ENCODE peak calls at places on chromosome 1, in seven cellular contexts. N, Q, F, A, H, R and U are unnamed samples.

GRCh38 chr1:172340520-172340919 is 80.0 kb upstream of the C1orf105 start:
- DNase-seq in N (no peak), H (no peak), R (no peak), A (no peak), Q (no peak), F (no peak), U (no peak)

GRCh38 chr1:243926803-243927245 is 76.8 kb upstream of the AKT3 start:
- DNase-seq in N (no peak), F (no peak), R (no peak), Q (no peak), H (no peak), A (no peak), U (no peak)

GRCh38 chr1:155082301-155082940 is 3.8 kb downstream of the EFNA3 start:
- DNase-seq in F (no peak), N (no peak), Q (no peak), H (no peak), R (peak; percentile 60), A (no peak), U (no peak)

GRCh38 chr1:55057956-55058298 is 18.6 kb downstream of the PCSK9 start:
- DNase-seq in F (no peak), A (no peak), N (no peak), R (no peak), Q (no peak), H (no peak), U (no peak)

GRCh38 chr1:100543640-100544039 is 5.7 kb downstream of the GPR88 start:
- DNase-seq in F (no peak), N (peak; percentile 57), H (peak; percentile 40), A (no peak), R (peak; percentile 54), Q (no peak), U (no peak)

GRCh38 chr1:241531195-241532172 is 694 bp upstream of the KMO start:
- DNase-seq in Q (no peak), H (peak; percentile 71), A (peak; percentile 17), N (peak; percentile 60), R (no peak), F (peak; percentile 66), U (no peak)

GRCh38 chr1:156098782-156099181 is 15.7 kb upstream of the LMNA start:
- DNase-seq in A (no peak), Q (no peak), R (no peak), H (no peak), N (no peak), F (no peak), U (no peak)

GRCh38 chr1:17075470-17076255 is 21.8 kb upstream of the SDHB start:
- DNase-seq in H (peak; percentile 37), N (peak; percentile 61), R (peak; percentile 80), Q (peak; percentile 56), F (no peak), A (no peak), U (peak; percentile 44)

GRCh38 chr1:22841754-22842370 is 130.8 kb downstream of the LACTBL1 start:
- DNase-seq in N (no peak), H (no peak), R (no peak), F (no peak), A (no peak), Q (no peak), U (no peak)

GRCh38 chr1:53219711-53220110 is 723 bp downstream of the CZIB start:
- DNase-seq in R (no peak), Q (no peak), N (no peak), A (peak; percentile 42), H (no peak), F (no peak), U (no peak)

GRCh38 chr1:248905949-248906740 is at the start of gene PGBD2:
- DNase-seq in R (peak; percentile 99), N (peak; percentile 98), H (peak; percentile 81), Q (peak; percentile 81), A (peak; percentile 99), F (peak; percentile 66), U (peak; percentile 85)

GRCh38 chr1:248905662-248905948 is 430 bp upstream of the PGBD2 start:
- DNase-seq in F (no peak), A (no peak), N (no peak), H (no peak), R (no peak), Q (no peak), U (no peak)

GRCh38 chr1:248901578-248901977 is 4.5 kb upstream of the PGBD2 start:
- DNase-seq in A (no peak), H (no peak), R (no peak), N (no peak), F (no peak), Q (no peak), U (no peak)

GRCh38 chr1:248904437-248905216 is 1.4 kb upstream of the PGBD2 start:
- DNase-seq in F (no peak), A (no peak), H (no peak), Q (no peak), N (no peak), R (no peak), U (no peak)

GRCh38 chr1:248906741-248907661 is 966 bp downstream of the PGBD2 start:
- DNase-seq in Q (no peak), N (no peak), H (peak; percentile 12), A (no peak), R (no peak), F (no peak), U (no peak)
- TF ChIP-seq TAF1 in Q (no peak), N (no peak), H (no peak), A (no peak), R (peak; percentile 53), F (no peak), U (no peak)

GRCh38 chr1:19495816-19496528 is 10.6 kb upstream of the CAPZB start:
- DNase-seq in N (no peak), Q (no peak), F (no peak), A (no peak), R (no peak), H (no peak), U (no peak)
- TF ChIP-seq TAF1 in N (no peak), Q (no peak), F (no peak), A (no peak), R (no peak), H (no peak), U (no peak)

DNA sequence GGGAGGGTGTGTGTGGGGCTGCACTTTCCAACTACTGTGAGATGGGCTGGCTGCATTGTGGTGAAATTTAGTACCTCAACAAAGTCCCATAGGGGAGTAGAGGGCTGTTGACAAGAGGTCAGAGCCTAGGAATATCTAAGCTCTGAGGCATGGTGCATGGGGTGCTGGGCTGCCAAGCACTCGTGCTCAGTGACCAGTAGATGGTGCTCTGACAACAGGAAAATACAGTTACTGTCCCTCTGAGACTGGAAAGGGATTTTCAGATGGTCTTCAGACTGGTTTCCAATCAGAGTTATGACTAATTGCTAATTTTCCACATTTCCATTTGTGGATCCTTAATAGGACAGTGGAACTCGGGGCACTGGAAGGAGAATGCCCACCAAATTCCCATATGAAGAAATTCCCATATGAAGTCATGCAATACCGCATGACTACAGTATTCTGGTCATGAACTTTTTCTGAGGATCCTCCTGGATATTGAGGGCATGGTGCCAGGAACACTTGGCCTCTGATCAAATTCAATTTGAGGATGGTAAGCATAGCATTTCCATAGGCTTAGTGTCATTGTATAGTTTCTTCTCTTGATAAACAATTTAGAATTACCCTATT is 4.1 kb upstream of the CACNA1E start:
- DNase-seq in A (peak; percentile 78), Q (no peak), F (peak; percentile 56), H (peak; percentile 45), R (peak; percentile 53), N (peak; percentile 70), U (no peak)
- TF ChIP-seq TAF1 in A (no peak), Q (no peak), F (no peak), H (no peak), R (no peak), N (no peak), U (no peak)

GRCh38 chr1:225684741-225685140 is 31.8 kb upstream of the ENAH start:
- DNase-seq in H (no peak), N (no peak), A (no peak), Q (no peak), F (no peak), R (no peak), U (no peak)

GRCh38 chr1:225689882-225690459 is 37.0 kb upstream of the ENAH start:
- DNase-seq in A (no peak), H (no peak), Q (no peak), N (no peak), F (no peak), R (no peak), U (no peak)

GRCh38 chr1:225691377-225691776 is 38.5 kb upstream of the ENAH start:
- DNase-seq in H (peak; percentile 77), Q (no peak), F (no peak), A (no peak), R (no peak), N (no peak), U (no peak)

GRCh38 chr1:225685476-225686176 is 32.7 kb upstream of the ENAH start:
- DNase-seq in H (no peak), R (no peak), N (no peak), Q (no peak), F (no peak), A (no peak), U (no peak)

DNA sequence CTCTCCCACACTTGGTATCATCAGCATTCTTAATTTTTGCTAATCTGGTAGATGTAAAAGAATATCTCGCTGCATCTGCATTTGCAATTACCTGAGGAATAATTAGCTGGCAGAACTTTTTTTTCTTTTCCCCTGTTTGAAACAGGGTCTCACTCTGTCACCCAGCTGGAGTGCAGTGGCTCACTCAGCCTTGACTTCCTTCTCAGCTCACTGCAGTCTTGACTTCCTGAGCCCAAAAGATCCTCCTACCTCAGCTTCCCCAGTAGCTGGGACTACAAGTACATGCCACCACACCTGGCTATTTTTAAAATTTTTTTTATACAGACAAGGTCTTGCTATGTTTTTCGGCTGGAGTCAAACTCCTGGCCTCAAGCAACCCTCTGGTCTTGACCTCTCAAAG is 35.4 kb upstream of the ENAH start:
- DNase-seq in N (no peak), A (no peak), R (no peak), Q (no peak), H (no peak), F (no peak), U (no peak)
- TF ChIP-seq TAF1 in N (no peak), A (no peak), R (no peak), Q (no peak), H (no peak), F (no peak), U (no peak)

DNA sequence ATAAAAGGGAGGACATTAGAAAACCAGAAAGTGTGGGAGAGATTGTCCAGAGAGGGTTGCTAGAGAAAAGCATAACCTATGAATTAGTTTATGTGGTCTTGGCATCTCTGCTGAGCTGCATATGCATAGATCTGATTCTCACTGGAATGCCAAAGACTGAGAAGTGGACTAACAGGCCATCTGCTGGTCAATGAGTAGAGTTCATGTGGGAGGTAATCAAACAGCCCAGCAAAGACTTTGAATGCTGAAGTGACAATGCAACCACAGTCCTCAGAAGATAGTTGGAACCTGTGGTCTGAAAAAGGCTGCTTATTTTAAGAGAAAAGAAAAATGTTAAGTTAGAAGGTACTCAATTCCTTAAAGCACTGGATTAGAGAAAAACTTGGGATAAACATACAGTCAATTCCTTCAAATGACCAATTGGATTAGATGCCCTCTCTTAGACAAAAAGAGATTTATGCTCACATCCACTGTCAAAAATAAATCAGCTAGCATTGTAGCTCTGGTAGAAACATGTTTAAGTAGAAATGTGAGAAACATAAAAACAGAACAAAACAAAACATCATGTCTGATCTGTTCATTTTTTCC is 382.8 kb downstream of the AMY1C start:
- DNase-seq in F (no peak), A (peak; percentile 15), Q (no peak), N (no peak), H (peak; percentile 28), R (no peak), U (no peak)
- TF ChIP-seq TAF1 in F (no peak), A (no peak), Q (no peak), N (no peak), H (no peak), R (no peak), U (no peak)